ENCODE peak calls at places on chromosomes 6 and 20, in four cellular contexts. T, J, P and I are unnamed samples.

GRCh38 chr20:1187605-1188171 is 2.9 kb upstream of the TMEM74B start:
- DNase-seq in J (no peak), P (no peak), T (no peak), I (no peak)

GRCh38 chr6:56475736-56476457 is 166.8 kb downstream of the DST start:
- DNase-seq in P (no peak), J (no peak), T (no peak), I (no peak)

GRCh38 chr6:17831135-17831534 is 124.4 kb upstream of the NUP153 start:
- DNase-seq in T (no peak), J (no peak), P (peak; percentile 30), I (no peak)

GRCh38 chr20:57772349-57772964 is 62.6 kb upstream of the PMEPA1 start:
- DNase-seq in T (no peak), P (peak; percentile 78), J (no peak), I (no peak)

GRCh38 chr6:56749632-56750151 is 107.0 kb upstream of the DST start:
- DNase-seq in P (no peak), T (no peak), J (no peak), I (no peak)

GRCh38 chr6:7261030-7261841 is 51.8 kb downstream of the SSR1 start:
- DNase-seq in J (no peak), P (peak; percentile 66), T (peak; percentile 36), I (peak; percentile 87)

GRCh38 chr20:44485078-44485829 is 9.6 kb downstream of the TTPAL start:
- DNase-seq in T (no peak), P (no peak), J (no peak), I (no peak)

GRCh38 chr20:14991023-14991422 is 653.6 kb upstream of the FLRT3 start:
- DNase-seq in J (no peak), T (no peak), P (no peak), I (no peak)

GRCh38 chr20:46011631-46012482 is 3.1 kb downstream of the MMP9 start:
- DNase-seq in J (peak; percentile 65), T (no peak), P (peak; percentile 33), I (peak; percentile 64)

GRCh38 chr6:118012944-118013343 is 105.9 kb downstream of the SLC35F1 start:
- DNase-seq in T (no peak), J (no peak), P (no peak), I (no peak)

GRCh38 chr6:86706449-86706848 is 230.9 kb upstream of the HTR1E start:
- DNase-seq in J (no peak), P (no peak), T (no peak), I (no peak)

GRCh38 chr6:63537126-63537958 is 34.9 kb upstream of the LOC128125822 start:
- DNase-seq in T (no peak), P (no peak), J (peak; percentile 11), I (no peak)

GRCh38 chr6:56575736-56576135 is 67.0 kb downstream of the DST start:
- DNase-seq in T (no peak), P (no peak), J (no peak), I (no peak)

GRCh38 chr20:33649201-33649631 is 12.9 kb upstream of the C20orf144 start:
- DNase-seq in P (no peak), T (no peak), J (no peak), I (peak; percentile 36)

GRCh38 chr6:105981002-105981887 is 104.9 kb upstream of the PRDM1 start:
- DNase-seq in J (no peak), T (no peak), P (no peak), I (no peak)

GRCh38 chr6:113873043-113873667 is 16.0 kb downstream of the MARCKS start:
- DNase-seq in J (peak; percentile 51), P (no peak), T (peak; percentile 30), I (peak; percentile 59)

GRCh38 chr6:121319112-121319553 is 15.1 kb downstream of the TBC1D32 start:
- DNase-seq in J (no peak), P (no peak), T (no peak), I (no peak)

GRCh38 chr6:64266351-64266821 is 630.8 kb downstream of the PHF3 start:
- DNase-seq in T (no peak), P (no peak), J (no peak), I (no peak)

GRCh38 chr6:123913858-123914257 is 110.2 kb downstream of the NKAIN2 start:
- DNase-seq in T (no peak), J (no peak), P (no peak), I (no peak)

GRCh38 chr20:46559685-46560440 is 9.4 kb upstream of the OCSTAMP start:
- DNase-seq in J (no peak), T (no peak), P (no peak), I (peak; percentile 43)

GRCh38 chr6:16758163-16758975 is 2.9 kb downstream of the ATXN1 start:
- DNase-seq in J (no peak), T (no peak), P (no peak), I (no peak)

GRCh38 chr6:133408543-133408942 is 167.4 kb downstream of the EYA4 start:
- DNase-seq in P (no peak), T (no peak), J (no peak), I (no peak)

GRCh38 chr6:30615958-30616810 is 859 bp downstream of the PPP1R10 start:
- DNase-seq in P (no peak), T (peak; percentile 26), J (peak; percentile 66), I (peak; percentile 56)

GRCh38 chr6:75415804-75416203 is 77.8 kb downstream of the FILIP1 start:
- DNase-seq in P (no peak), J (no peak), T (no peak), I (no peak)

GRCh38 chr6:11994875-11995461 is 17.1 kb upstream of the HIVEP1 start:
- DNase-seq in J (no peak), T (no peak), P (no peak), I (no peak)

GRCh38 chr20:54475334-54476287 is at the start of gene DOK5:
- DNase-seq in T (no peak), J (no peak), P (no peak), I (no peak)

GRCh38 chr6:151294561-151295101 is 54.9 kb downstream of the AKAP12 start:
- DNase-seq in P (no peak), J (no peak), T (no peak), I (no peak)

GRCh38 chr20:4244700-4245485 is 229.5 kb upstream of the RNF24 start:
- DNase-seq in P (no peak), T (no peak), J (no peak), I (no peak)

GRCh38 chr6:2738373-2738979 is 12.2 kb downstream of the MYLK4 start:
- DNase-seq in J (peak; percentile 69), P (peak; percentile 37), T (no peak), I (no peak)

GRCh38 chr6:100176321-100176950 is 182.4 kb upstream of the MCHR2 start:
- DNase-seq in P (peak; percentile 62), J (peak; percentile 2), T (no peak), I (no peak)
- TF ChIP-seq CTCF in P (peak; percentile 58), J (peak; percentile 55), T (no peak), I (no peak)

GRCh38 chr6:170312876-170313275 is 6.3 kb downstream of the FAM120B start:
- DNase-seq in J (no peak), P (no peak), T (no peak), I (no peak)
- TF ChIP-seq CTCF in J (no peak), P (no peak), T (no peak), I (no peak)

GRCh38 chr20:60137657-60138245 is 179.5 kb downstream of the CDH26 start:
- DNase-seq in J (peak; percentile 50), T (no peak), P (no peak), I (no peak)
- TF ChIP-seq CTCF in J (peak; percentile 83), T (no peak), P (peak; percentile 50), I (peak; percentile 87)

GRCh38 chr20:23361651-23362391 is at the start of gene GZF1:
- DNase-seq in P (peak; percentile 86), T (peak; percentile 100), J (peak; percentile 98), I (peak; percentile 97)
- TF ChIP-seq CTCF in P (no peak), T (no peak), J (no peak), I (no peak)

GRCh38 chr6:376823-377571 is 14.6 kb upstream of the IRF4 start:
- DNase-seq in P (no peak), T (no peak), J (peak; percentile 70), I (no peak)

GRCh38 chr6:374956-375355 is 16.6 kb upstream of the IRF4 start:
- DNase-seq in P (no peak), T (no peak), J (no peak), I (no peak)

GRCh38 chr6:372336-372911 is 19.1 kb upstream of the IRF4 start:
- DNase-seq in J (peak; percentile 68), T (peak; percentile 37), P (no peak), I (no peak)

GRCh38 chr6:373031-373430 is 18.5 kb upstream of the IRF4 start:
- DNase-seq in J (no peak), P (no peak), T (no peak), I (no peak)

GRCh38 chr6:373773-374724 is 17.5 kb upstream of the IRF4 start:
- DNase-seq in P (no peak), T (no peak), J (no peak), I (no peak)
- TF ChIP-seq CTCF in P (no peak), T (no peak), J (no peak), I (no peak)

DNA sequence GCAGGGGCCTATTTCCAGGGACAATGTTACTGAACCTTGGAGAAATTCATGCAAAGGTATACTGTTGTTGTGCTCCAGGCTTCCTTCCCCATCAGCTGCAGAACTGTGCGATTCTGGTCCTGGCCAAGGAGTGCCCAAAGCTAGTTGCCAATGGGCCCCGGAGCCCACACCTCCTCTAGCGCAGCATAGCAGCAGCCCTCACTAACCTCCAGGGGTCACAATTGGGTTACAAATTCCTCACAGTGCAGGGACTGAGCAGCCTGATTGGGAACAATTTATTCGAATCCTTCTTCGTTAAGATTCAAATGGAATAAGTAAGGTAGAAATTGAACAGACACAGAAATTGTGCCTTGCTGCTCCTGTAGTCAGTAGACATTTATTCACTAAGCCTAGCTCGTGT is 284.9 kb downstream of the PRKN start:
- DNase-seq in P (no peak), T (no peak), J (peak; percentile 27), I (no peak)
- TF ChIP-seq CTCF in P (no peak), T (no peak), J (peak; percentile 68), I (no peak)

GRCh38 chr20:63377256-63378114 is 16.3 kb upstream of the CHRNA4 start:
- DNase-seq in P (no peak), T (no peak), J (no peak), I (no peak)
- TF ChIP-seq CTCF in P (no peak), T (no peak), J (no peak), I (no peak)

DNA sequence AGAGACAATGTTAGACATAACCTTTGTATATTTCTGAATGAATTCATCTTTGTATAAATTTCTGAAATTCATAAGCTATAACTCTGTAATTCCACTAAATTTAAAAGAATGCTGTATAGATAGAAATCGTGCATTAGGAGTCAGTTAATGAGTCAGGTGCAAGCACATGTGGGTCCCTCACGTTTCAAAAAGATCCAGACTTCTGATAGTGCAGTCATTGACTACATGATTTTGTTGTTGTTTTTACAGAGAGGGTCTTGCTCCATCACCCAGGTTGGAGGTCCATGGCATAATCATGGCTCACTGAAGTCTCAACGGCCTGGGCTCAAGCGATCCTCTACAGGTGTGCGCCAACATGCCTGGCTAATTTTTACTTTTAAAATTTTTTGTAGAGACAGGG is 14.6 kb downstream of the ESF1 start:
- DNase-seq in T (no peak), J (no peak), P (no peak), I (no peak)
- TF ChIP-seq CTCF in T (no peak), J (no peak), P (no peak), I (no peak)

GRCh38 chr20:52219441-52219840 is 27.9 kb upstream of the ZFP64 start:
- DNase-seq in J (peak; percentile 5), T (no peak), P (no peak), I (no peak)
- TF ChIP-seq CTCF in J (peak; percentile 16), T (no peak), P (peak; percentile 3), I (no peak)